ENCODE peak calls at places on chromosomes 7 and 10, in eight cellular contexts. R is astrocyte of the cerebellum; C is CD8-positive, alpha-beta T cell; A is A549; Q is endodermal cell; U is left ventricle myocardium inferior; H is cardiac fibroblast; Z is astrocyte of the spinal cord. S is an unnamed sample.

GRCh38 chr10:87622290-87623004 is 37.2 kb upstream of the PAPSS2 start:
- DNase-seq in R (no peak), C (no peak), A (no peak), Q (peak; percentile 76), U (no peak), H (no peak), Z (no peak), S (no peak)

GRCh38 chr10:122864901-122865300 is 14.5 kb downstream of the FAM24B start:
- DNase-seq in R (no peak), C (no peak), A (peak; percentile 40), Q (no peak), U (no peak), H (peak; percentile 45), Z (peak; percentile 64), S (peak; percentile 60)

GRCh38 chr7:28725911-28726310 is 232.2 kb downstream of the TRIL start:
- DNase-seq in R (no peak), C (no peak), A (no peak), Q (no peak), U (no peak), H (no peak), Z (peak; percentile 37), S (no peak)

GRCh38 chr7:93150200-93150835 is 2.1 kb upstream of the SAMD9L start:
- DNase-seq in R (no peak), C (no peak), A (no peak), Q (no peak), U (no peak), H (no peak), Z (peak; percentile 32), S (peak; percentile 21)

GRCh38 chr10:128040096-128040495 is 86.1 kb downstream of the MKI67 start:
- DNase-seq in R (no peak), C (no peak), A (no peak), Q (no peak), U (no peak), H (no peak), Z (no peak), S (no peak)

GRCh38 chr7:44650772-44651171 is 44.3 kb downstream of the OGDH start:
- DNase-seq in R (no peak), C (no peak), A (no peak), Q (peak; percentile 27), U (peak; percentile 42), H (peak; percentile 13), Z (no peak), S (no peak)

GRCh38 chr10:24953350-24954074 is 1.1 kb upstream of the PRTFDC1 start:
- DNase-seq in R (no peak), C (no peak), A (no peak), Q (peak; percentile 51), U (no peak), H (peak; percentile 88), Z (no peak), S (peak; percentile 77)

GRCh38 chr10:2873769-2874168 is 193.6 kb upstream of the PFKP start:
- DNase-seq in R (no peak), C (no peak), A (no peak), Q (no peak), U (no peak), H (no peak), Z (no peak), S (no peak)

GRCh38 chr7:138698281-138698680 is 2.9 kb downstream of the SVOPL start:
- DNase-seq in R (no peak), C (no peak), A (no peak), Q (no peak), U (no peak), H (no peak), Z (no peak), S (no peak)

GRCh38 chr7:95725170-95725569 is 47.2 kb upstream of the DYNC1I1 start:
- DNase-seq in R (no peak), C (no peak), A (no peak), Q (no peak), U (no peak), H (no peak), Z (no peak), S (no peak)

GRCh38 chr7:155586843-155587440 is 40.6 kb upstream of the CNPY1 start:
- DNase-seq in R (no peak), C (no peak), A (no peak), Q (peak; percentile 30), U (no peak), H (no peak), Z (no peak), S (no peak)
- H3K4me3 ChIP-seq in R (no peak overlapping the region), C (no peak overlapping the region), A (no peak overlapping the region), Q (no peak overlapping the region), U (no peak overlapping the region), H (no peak overlapping the region), Z (no peak overlapping the region), S (no peak overlapping the region)

DNA sequence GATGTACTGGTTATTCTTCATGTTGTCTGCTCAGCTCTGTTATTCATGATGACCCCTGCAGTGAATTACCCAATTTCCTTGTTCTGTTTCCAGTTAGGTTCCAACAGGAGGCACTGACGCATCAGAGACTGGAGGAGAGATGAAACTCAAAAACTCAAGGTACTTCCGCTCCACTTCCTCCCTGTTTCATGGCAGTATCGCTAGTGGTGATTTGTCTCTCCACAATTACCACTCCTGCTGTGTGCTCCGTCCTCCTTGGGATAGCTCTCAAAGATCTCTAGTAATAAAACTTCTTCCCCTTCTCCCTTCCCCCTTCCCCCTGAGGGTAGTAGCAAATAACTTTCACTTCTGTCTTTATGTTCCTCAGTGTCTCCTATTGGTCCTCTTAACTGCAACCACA is 107.4 kb upstream of the ABCB5 start:
- DNase-seq in R (peak; percentile 9), C (no peak), A (no peak), Q (peak; percentile 59), U (no peak), H (no peak), Z (peak; percentile 14), S (no peak)
- H3K4me3 ChIP-seq in R (no peak overlapping the region), C (no peak overlapping the region), A (no peak overlapping the region), Q (no peak overlapping the region), U (no peak overlapping the region), H (no peak overlapping the region), Z (no peak overlapping the region), S (no peak overlapping the region)

DNA sequence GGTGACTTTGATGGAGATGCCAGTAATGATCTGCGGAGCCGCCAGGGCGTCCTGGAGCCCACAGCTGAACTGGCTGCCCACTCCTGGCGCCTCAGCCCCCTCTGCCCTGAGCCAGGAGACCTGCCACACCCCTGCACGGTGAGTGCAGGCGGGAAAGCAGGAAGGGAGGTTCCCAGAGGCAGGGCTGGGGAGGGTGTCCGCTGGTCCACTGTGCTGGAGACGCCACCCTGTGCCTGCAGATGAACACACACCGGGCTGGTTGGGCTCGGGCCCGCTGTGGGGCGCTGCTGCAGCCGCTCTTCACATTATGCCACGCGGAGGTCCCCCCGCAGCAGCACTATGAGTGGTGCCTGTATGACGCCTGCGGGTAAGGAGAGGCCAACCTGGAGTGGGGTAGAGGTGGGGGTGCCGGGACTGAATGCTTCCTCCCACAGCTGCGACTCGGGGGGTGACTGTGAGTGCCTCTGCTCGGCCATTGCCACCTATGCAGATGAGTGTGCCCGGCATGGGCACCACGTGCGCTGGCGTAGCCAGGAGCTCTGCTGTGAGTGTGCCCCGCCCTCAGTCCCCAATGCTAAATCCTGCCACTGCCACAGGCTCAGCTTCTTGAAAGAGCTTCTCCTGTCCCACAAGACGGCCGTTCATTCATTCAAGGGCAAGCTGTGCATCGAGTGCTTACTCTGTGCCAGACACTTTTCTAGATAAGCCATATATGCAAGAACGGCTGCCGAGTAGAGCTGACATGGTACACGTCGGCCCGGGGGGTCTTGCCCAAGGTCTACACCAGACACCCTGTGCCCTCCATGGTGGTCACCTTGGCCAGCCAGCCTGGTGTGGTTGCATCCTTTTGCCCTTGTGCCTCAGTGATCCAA is 14.3 kb upstream of the ZNF467 start:
- DNase-seq in R (no peak), C (no peak), A (peak; percentile 64), Q (peak; percentile 73), U (no peak), H (no peak), Z (no peak), S (no peak)
- H3K4me3 ChIP-seq in R (no peak overlapping the region), C (no peak overlapping the region), A (no peak overlapping the region), Q (no peak overlapping the region), U (peak overlapping the region; percentile 27), H (no peak overlapping the region), Z (no peak overlapping the region), S (no peak overlapping the region)

DNA sequence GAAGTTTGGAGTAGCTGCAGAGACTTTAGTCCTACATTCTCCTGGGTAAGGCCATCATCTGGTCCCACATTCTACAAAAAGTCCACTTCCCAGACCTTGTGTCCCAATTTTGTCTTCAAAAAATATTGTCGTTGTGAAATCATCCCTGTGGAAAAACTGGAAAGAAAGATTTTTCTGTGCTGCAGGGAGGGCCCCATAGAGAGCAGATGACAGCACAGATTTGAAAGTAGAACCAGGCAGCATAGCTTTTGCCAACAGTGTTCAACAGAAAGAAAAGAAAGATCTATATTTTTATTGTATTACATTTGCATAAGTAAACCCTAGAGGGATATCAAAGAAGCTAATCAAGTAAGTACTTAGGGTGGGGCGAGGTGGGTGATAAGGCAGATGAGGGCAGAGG is 48.3 kb upstream of the C1GALT1 start:
- DNase-seq in R (no peak), C (no peak), A (no peak), Q (no peak), U (no peak), H (no peak), Z (no peak), S (no peak)
- H3K4me3 ChIP-seq in R (no peak overlapping the region), C (no peak overlapping the region), A (no peak overlapping the region), Q (peak overlapping the region; percentile 13), U (no peak overlapping the region), H (no peak overlapping the region), Z (no peak overlapping the region), S (no peak overlapping the region)

GRCh38 chr7:133822816-133823552 is 304.2 kb upstream of the LRGUK start:
- DNase-seq in R (no peak), C (no peak), A (no peak), Q (no peak), U (no peak), H (no peak), Z (no peak), S (no peak)

GRCh38 chr7:133822001-133822641 is 305.0 kb upstream of the LRGUK start:
- DNase-seq in R (no peak), C (no peak), A (no peak), Q (no peak), U (no peak), H (no peak), Z (no peak), S (no peak)

GRCh38 chr7:133820584-133820983 is 306.6 kb upstream of the LRGUK start:
- DNase-seq in R (no peak), C (no peak), A (no peak), Q (no peak), U (no peak), H (no peak), Z (no peak), S (no peak)

GRCh38 chr7:133815677-133816210 is 311.4 kb upstream of the LRGUK start:
- DNase-seq in R (no peak), C (no peak), A (no peak), Q (no peak), U (no peak), H (peak; percentile 3), Z (peak; percentile 19), S (no peak)

DNA sequence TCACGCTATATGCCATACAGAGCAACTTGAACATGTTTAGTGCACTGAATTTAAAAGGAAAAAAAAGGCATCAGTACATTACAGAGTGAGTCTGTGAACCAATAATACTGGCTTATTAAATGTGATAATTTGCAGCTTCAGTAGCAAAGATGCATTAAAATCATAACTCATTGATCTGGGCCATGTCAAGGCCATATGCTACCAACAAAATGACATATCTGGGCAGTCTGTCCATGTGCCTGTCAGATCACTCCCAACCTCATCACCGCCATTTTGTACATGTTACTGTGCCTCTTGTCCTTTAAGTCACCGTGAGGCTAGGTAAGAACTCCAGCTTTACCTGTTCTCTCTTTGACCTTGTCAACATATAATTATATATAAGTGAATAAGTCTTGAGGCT is 307.4 kb upstream of the LRGUK start:
- DNase-seq in R (no peak), C (no peak), A (no peak), Q (no peak), U (no peak), H (no peak), Z (no peak), S (no peak)
- H3K4me3 ChIP-seq in R (no peak overlapping the region), C (no peak overlapping the region), A (no peak overlapping the region), Q (no peak overlapping the region), U (no peak overlapping the region), H (no peak overlapping the region), Z (no peak overlapping the region), S (no peak overlapping the region)